ENCODE peak calls at places on chromosomes 13 and 19, in five cellular contexts. L is naive B cell, S is tibial nerve, F is HCEC 1CT, X is HS-5. C is an unnamed sample.

GRCh38 chr19:34837262-34837661 is 64.2 kb upstream of the ZNF599 start:
- DNase-seq in X (no peak), S (no peak), L (no peak), F (no peak), C (no peak)

GRCh38 chr13:29131881-29132668 is 311.9 kb downstream of the MTUS2 start:
- DNase-seq in X (no peak), S (no peak), F (no peak), L (no peak), C (no peak)

GRCh38 chr13:94613051-94613450 is 11.4 kb downstream of the GPR180 start:
- DNase-seq in L (no peak), X (no peak), S (no peak), F (no peak), C (no peak)

GRCh38 chr13:36885901-36886300 is 34.1 kb downstream of the SMAD9 start:
- DNase-seq in X (no peak), F (no peak), S (no peak), L (no peak), C (no peak)

GRCh38 chr19:35710784-35711723 is 6.7 kb downstream of the ZBTB32 start:
- DNase-seq in L (no peak), S (no peak), F (no peak), X (no peak), C (no peak)

GRCh38 chr13:38637576-38637975 is 49.3 kb upstream of the FREM2 start:
- DNase-seq in L (no peak), S (no peak), F (no peak), X (no peak), C (no peak)

GRCh38 chr19:46766569-46767317 is 20.5 kb upstream of the STRN4 start:
- DNase-seq in S (no peak), L (peak), X (no peak), F (no peak), C (no peak)

GRCh38 chr13:27619711-27620376 is 485 bp downstream of the LNX2 start:
- DNase-seq in L (no peak), X (no peak), S (no peak), F (peak), C (peak)

GRCh38 chr19:1860133-1860775 is 3.1 kb downstream of the KLF16 start:
- DNase-seq in X (no peak), F (peak), L (no peak), S (no peak), C (no peak)

C was measured in pancreas.